ENCODE peak calls at places on chromosomes 5 and 9, in four cellular contexts. M is GM12878, L is HepG2, V is H1. Q is an unnamed sample.

GRCh38 chr9:81022177-81022576 is 667.2 kb downstream of the TLE1 start:
- DNase-seq in V (no peak), L (no peak), M (no peak), Q (no peak)

GRCh38 chr5:39755986-39756385 is 331.2 kb upstream of the DAB2 start:
- DNase-seq in V (no peak), M (no peak), L (no peak), Q (peak)

GRCh38 chr9:26077860-26078259 is 399.6 kb upstream of the TUSC1 start:
- DNase-seq in V (no peak), M (no peak), L (no peak), Q (no peak)

GRCh38 chr5:14115323-14115895 is 27.7 kb upstream of the TRIO start:
- DNase-seq in V (no peak), L (no peak), M (no peak), Q (no peak)

GRCh38 chr5:6900828-6901227 is 187.6 kb downstream of the TENT4A start:
- DNase-seq in L (peak), V (no peak), M (no peak), Q (no peak)

GRCh38 chr5:57488308-57488955 is 5.8 kb upstream of the ACTBL2 start:
- DNase-seq in L (no peak), M (no peak), V (no peak), Q (peak)

GRCh38 chr9:21682981-21683380 is 119.5 kb upstream of the MTAP start:
- DNase-seq in L (no peak), V (no peak), M (no peak), Q (no peak)

GRCh38 chr9:76441551-76442322 is 17.2 kb upstream of the GCNT1 start:
- DNase-seq in M (peak), V (no peak), L (no peak), Q (no peak)

GRCh38 chr5:18744990-18745590 is 1110.8 kb downstream of the TAF11L14 start:
- DNase-seq in V (no peak), M (no peak), L (no peak), Q (no peak)

GRCh38 chr5:98940586-98940985 is 11.8 kb upstream of the CHD1 start:
- DNase-seq in M (no peak), L (no peak), V (no peak), Q (no peak)

GRCh38 chr9:125674981-125675973 is 31.7 kb downstream of the MAPKAP1 start:
- DNase-seq in M (no peak), L (peak), V (no peak), Q (no peak)

GRCh38 chr5:177304392-177305119 is 957 bp downstream of the PRELID1 start:
- DNase-seq in M (no peak), V (no peak), L (peak), Q (peak)

GRCh38 chr5:168434746-168435321 is 51.4 kb upstream of the RARS1 start:
- DNase-seq in V (no peak), M (no peak), L (no peak), Q (no peak)

GRCh38 chr9:110532908-110533665 is 46.5 kb downstream of the SVEP1 start:
- DNase-seq in L (no peak), V (no peak), M (no peak), Q (no peak)

GRCh38 chr9:127741831-127742434 is 6.8 kb upstream of the TOR2A start:
- DNase-seq in L (peak), V (peak), M (no peak), Q (peak)

GRCh38 chr5:122756263-122756911 is 18.5 kb upstream of the SNX2 start:
- DNase-seq in M (no peak), V (no peak), L (no peak), Q (no peak)

GRCh38 chr5:98904786-98905185 is 24.0 kb downstream of the CHD1 start:
- DNase-seq in M (no peak), V (no peak), L (no peak), Q (no peak)

GRCh38 chr5:67203701-67204074 is 7.1 kb upstream of the CD180 start:
- DNase-seq in V (no peak), M (no peak), L (no peak), Q (no peak)

GRCh38 chr5:153592081-153592480 is 101.6 kb downstream of the GRIA1 start:
- DNase-seq in L (no peak), V (no peak), M (no peak), Q (no peak)

GRCh38 chr5:76270214-76270613 is 132.9 kb upstream of the IQGAP2 start:
- DNase-seq in M (no peak), L (no peak), V (no peak), Q (no peak)

GRCh38 chr5:73938280-73938937 is 312.4 kb downstream of the ARHGEF28 start:
- DNase-seq in V (no peak), M (no peak), L (no peak), Q (no peak)

GRCh38 chr5:72842816-72843215 is 26.4 kb downstream of the TNPO1 start:
- DNase-seq in L (no peak), V (no peak), M (no peak), Q (no peak)

GRCh38 chr5:61599370-61600140 is 267.5 kb downstream of the ZSWIM6 start:
- DNase-seq in V (no peak), M (no peak), L (peak), Q (no peak)

GRCh38 chr9:109283012-109283411 is 37.8 kb downstream of the EPB41L4B start:
- DNase-seq in V (no peak), M (no peak), L (no peak), Q (no peak)

GRCh38 chr9:109289931-109290330 is 30.9 kb downstream of the EPB41L4B start:
- DNase-seq in L (no peak), M (no peak), V (no peak), Q (no peak)

GRCh38 chr9:109286981-109287380 is 33.9 kb downstream of the EPB41L4B start:
- DNase-seq in M (no peak), V (no peak), L (no peak), Q (peak)

GRCh38 chr9:109289186-109289585 is 31.7 kb downstream of the EPB41L4B start:
- DNase-seq in M (no peak), V (no peak), L (no peak), Q (no peak)

DNA sequence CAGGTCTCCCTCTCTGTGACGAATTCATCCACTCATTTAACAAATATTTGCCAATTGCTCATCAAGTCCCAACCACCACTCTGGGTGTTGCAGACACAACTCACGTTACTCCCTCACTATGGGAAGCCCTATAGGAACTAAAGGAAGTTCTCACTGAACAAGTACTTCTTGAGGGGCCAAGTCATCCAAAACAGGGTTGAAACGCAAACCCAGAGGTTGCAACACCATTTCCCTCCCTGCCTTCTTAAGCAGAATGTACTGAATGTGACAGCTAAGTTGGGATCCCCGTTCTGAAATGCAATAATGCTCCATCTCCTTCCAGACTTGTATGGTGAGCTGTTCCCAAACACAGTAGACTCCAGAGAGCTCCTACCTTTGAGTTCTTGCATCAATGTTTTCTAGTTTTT is 34.3 kb downstream of the EPB41L4B start:
- DNase-seq in L (no peak), V (no peak), M (no peak), Q (no peak)
- TF ChIP-seq HDAC6 in L (no peak), V (no peak), M (no peak), Q (no peak)

GRCh38 chr5:135400866-135401265 is 1.8 kb upstream of the MACROH2A1 start:
- DNase-seq in V (no peak), L (peak), M (no peak), Q (no peak)
- TF ChIP-seq HDAC6 in V (no peak), L (no peak), M (no peak), Q (no peak)

DNA sequence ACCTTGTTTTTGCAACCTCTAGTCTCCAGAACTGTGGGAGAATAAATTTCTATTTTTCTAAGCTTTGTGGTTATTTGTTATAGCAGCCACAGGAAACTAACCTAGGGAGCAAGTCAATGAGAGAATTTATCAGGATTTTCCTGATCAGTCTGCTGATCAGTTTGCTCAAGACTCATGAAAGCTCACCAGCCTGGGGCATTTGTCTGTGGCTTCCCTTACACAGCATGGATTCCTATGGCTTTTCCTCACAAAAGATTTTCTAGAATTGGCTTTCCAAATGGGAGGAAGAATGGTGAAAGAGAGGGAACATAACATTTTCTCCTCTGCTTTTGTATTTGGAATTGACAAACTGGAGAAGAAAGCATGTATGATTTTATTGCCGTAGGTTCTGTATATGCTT is 20.2 kb downstream of the ARRDC3 start:
- DNase-seq in L (no peak), V (no peak), M (no peak), Q (no peak)
- TF ChIP-seq HDAC6 in L (no peak), V (no peak), M (no peak), Q (no peak)

GRCh38 chr9:137256362-137256761 is 1.2 kb downstream of the NELFB start:
- DNase-seq in V (no peak), M (no peak), L (no peak), Q (no peak)

GRCh38 chr9:137253717-137254623 is 1.2 kb upstream of the NELFB start:
- DNase-seq in L (no peak), V (no peak), M (no peak), Q (no peak)

GRCh38 chr9:137256839-137257238 is 1.7 kb downstream of the NELFB start:
- DNase-seq in V (no peak), M (no peak), L (no peak), Q (no peak)

GRCh38 chr9:137254624-137255447 is at the start of gene NELFB:
- DNase-seq in M (peak), L (peak), V (no peak), Q (peak)

DNA sequence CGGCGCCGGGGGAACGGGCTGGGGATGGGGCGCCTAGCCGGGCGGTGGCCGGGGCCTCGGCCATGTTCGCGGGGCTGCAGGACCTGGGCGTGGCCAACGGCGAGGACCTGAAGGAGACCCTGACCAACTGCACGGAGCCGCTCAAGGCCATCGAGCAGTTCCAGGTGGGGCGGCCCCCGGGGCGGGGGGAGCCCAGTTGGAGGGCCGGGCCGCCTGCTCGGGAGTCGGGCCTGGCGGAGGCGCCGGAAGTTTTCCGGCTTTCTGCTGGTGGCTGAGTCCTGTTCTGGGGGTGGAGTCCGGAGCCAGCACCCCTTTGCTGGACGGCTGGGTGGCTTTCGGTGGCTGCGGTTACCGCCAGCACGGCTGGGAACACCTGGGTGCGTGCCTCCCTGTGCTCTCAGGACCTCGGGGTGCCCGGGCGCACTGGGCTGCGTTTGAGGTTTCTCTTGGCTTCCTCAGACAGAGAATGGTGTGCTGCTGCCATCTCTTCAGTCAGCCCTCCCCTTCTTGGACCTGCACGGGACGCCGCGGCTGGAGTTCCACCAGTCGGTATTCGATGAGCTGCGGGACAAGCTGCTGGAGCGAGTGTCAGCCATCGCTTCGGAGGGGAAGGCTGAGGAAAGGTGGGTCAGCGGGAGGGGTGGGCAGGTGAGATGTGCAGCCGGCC is 454 bp downstream of the NELFB start:
- DNase-seq in V (no peak), L (peak), M (no peak), Q (peak)
- TF ChIP-seq HDAC6 in V (no peak), L (no peak), M (no peak), Q (no peak)

GRCh38 chr5:171207256-171207866 is 101.7 kb upstream of the TLX3 start:
- DNase-seq in L (peak), M (no peak), V (peak), Q (peak)
- TF ChIP-seq HDAC6 in L (no peak), M (no peak), V (no peak), Q (no peak)

GRCh38 chr5:139835656-139836055 is 40.0 kb downstream of the PSD2 start:
- DNase-seq in M (no peak), L (no peak), V (no peak), Q (no peak)
- TF ChIP-seq HDAC6 in M (no peak), L (no peak), V (no peak), Q (no peak)

GRCh38 chr9:3857673-3858072 is 331.9 kb upstream of the RFX3 start:
- DNase-seq in L (no peak), M (no peak), V (no peak), Q (no peak)
- TF ChIP-seq HDAC6 in L (no peak), M (no peak), V (no peak), Q (no peak)

GRCh38 chr5:28219539-28219938 is 1181.2 kb upstream of the CDH9 start:
- DNase-seq in V (no peak), L (no peak), M (no peak), Q (no peak)

GRCh38 chr5:28214292-28214691 is 1175.9 kb upstream of the CDH9 start:
- DNase-seq in V (no peak), L (no peak), M (no peak), Q (no peak)

GRCh38 chr5:28217695-28218094 is 1179.3 kb upstream of the CDH9 start:
- DNase-seq in V (no peak), L (no peak), M (no peak), Q (no peak)

GRCh38 chr5:28215091-28215490 is 1176.7 kb upstream of the CDH9 start:
- DNase-seq in V (no peak), M (no peak), L (no peak), Q (no peak)

GRCh38 chr5:28216939-28217360 is 1178.6 kb upstream of the CDH9 start:
- DNase-seq in L (no peak), V (no peak), M (no peak), Q (no peak)
- TF ChIP-seq HDAC6 in L (no peak), V (no peak), M (no peak), Q (no peak)